ENCODE peak calls at places on chromosomes 12 and 14, in nine cellular contexts. One of them, this sample, is unnamed.
A peak's percentile ranks its signal among the peaks of the same experiment; 100 is the strongest.

GRCh38 chr14:105074601-105075053 is 9.4 kb upstream of the GPR132 start:
- DNase-seq in upper lobe of left lung: no peak
- DNase-seq in CD8-positive, alpha-beta T cell: no peak
- DNase-seq in omental fat pad: no peak
- DNase-seq in uterus: no peak
- DNase-seq in PC-3: no peak
- DNase-seq in fibroblast of the aortic adventitia: no peak
- DNase-seq in foreskin fibroblast: no peak
- DNase-seq in coronary artery: no peak
- DNase-seq in this sample: no peak

GRCh38 chr14:32354716-32355115 is 25.6 kb downstream of the AKAP6 start:
- DNase-seq in uterus: no peak
- DNase-seq in upper lobe of left lung: no peak
- DNase-seq in coronary artery: no peak
- DNase-seq in CD8-positive, alpha-beta T cell: no peak
- DNase-seq in foreskin fibroblast: no peak
- DNase-seq in PC-3: no peak
- DNase-seq in fibroblast of the aortic adventitia: no peak
- DNase-seq in omental fat pad: no peak
- DNase-seq in this sample: no peak

GRCh38 chr14:64605926-64606685 is 56.3 kb downstream of the PPP1R36 start:
- DNase-seq in CD8-positive, alpha-beta T cell: no peak
- DNase-seq in uterus: no peak
- DNase-seq in omental fat pad: no peak
- DNase-seq in coronary artery: no peak
- DNase-seq in PC-3: no peak
- DNase-seq in foreskin fibroblast: peak; percentile 57
- DNase-seq in upper lobe of left lung: no peak
- DNase-seq in fibroblast of the aortic adventitia: no peak
- DNase-seq in this sample: no peak

GRCh38 chr12:132171293-132171967 is 27.2 kb downstream of the NOC4L start:
- DNase-seq in coronary artery: no peak
- DNase-seq in CD8-positive, alpha-beta T cell: no peak
- DNase-seq in omental fat pad: no peak
- DNase-seq in foreskin fibroblast: no peak
- DNase-seq in uterus: no peak
- DNase-seq in PC-3: no peak
- DNase-seq in fibroblast of the aortic adventitia: no peak
- DNase-seq in upper lobe of left lung: no peak
- DNase-seq in this sample: no peak

GRCh38 chr12:62632521-62632920 is 165.9 kb downstream of the MON2 start:
- DNase-seq in fibroblast of the aortic adventitia: peak; percentile 76
- DNase-seq in uterus: peak; percentile 41
- DNase-seq in PC-3: no peak
- DNase-seq in CD8-positive, alpha-beta T cell: no peak
- DNase-seq in upper lobe of left lung: peak; percentile 41
- DNase-seq in coronary artery: no peak
- DNase-seq in omental fat pad: no peak
- DNase-seq in foreskin fibroblast: peak; percentile 60
- DNase-seq in this sample: no peak

GRCh38 chr12:332581-333205 is 56.4 kb downstream of the KDM5A start:
- DNase-seq in upper lobe of left lung: no peak
- DNase-seq in fibroblast of the aortic adventitia: no peak
- DNase-seq in uterus: no peak
- DNase-seq in foreskin fibroblast: no peak
- DNase-seq in omental fat pad: no peak
- DNase-seq in CD8-positive, alpha-beta T cell: no peak
- DNase-seq in PC-3: no peak
- DNase-seq in coronary artery: no peak
- DNase-seq in this sample: no peak

GRCh38 chr14:57171903-57172302 is 96.8 kb downstream of the EXOC5 start:
- DNase-seq in omental fat pad: no peak
- DNase-seq in fibroblast of the aortic adventitia: no peak
- DNase-seq in CD8-positive, alpha-beta T cell: no peak
- DNase-seq in upper lobe of left lung: no peak
- DNase-seq in uterus: no peak
- DNase-seq in foreskin fibroblast: no peak
- DNase-seq in PC-3: no peak
- DNase-seq in coronary artery: no peak
- DNase-seq in this sample: no peak

GRCh38 chr12:110745632-110746284 is 3.1 kb upstream of the PPP1CC start:
- DNase-seq in fibroblast of the aortic adventitia: peak; percentile 16
- DNase-seq in upper lobe of left lung: peak; percentile 7
- DNase-seq in PC-3: no peak
- DNase-seq in omental fat pad: no peak
- DNase-seq in CD8-positive, alpha-beta T cell: no peak
- DNase-seq in coronary artery: no peak
- DNase-seq in foreskin fibroblast: peak; percentile 54
- DNase-seq in uterus: no peak
- DNase-seq in this sample: no peak

GRCh38 chr12:69024907-69025306 is 91.9 kb upstream of the CPM start:
- DNase-seq in omental fat pad: no peak
- DNase-seq in foreskin fibroblast: peak; percentile 60
- DNase-seq in fibroblast of the aortic adventitia: peak; percentile 36
- DNase-seq in coronary artery: no peak
- DNase-seq in PC-3: peak; percentile 69
- DNase-seq in uterus: no peak
- DNase-seq in CD8-positive, alpha-beta T cell: no peak
- DNase-seq in upper lobe of left lung: no peak
- DNase-seq in this sample: no peak

GRCh38 chr12:112190626-112191025 is 65.3 kb downstream of the TRAFD1 start:
- DNase-seq in fibroblast of the aortic adventitia: no peak
- DNase-seq in CD8-positive, alpha-beta T cell: no peak
- DNase-seq in PC-3: peak; percentile 34
- DNase-seq in upper lobe of left lung: peak; percentile 44
- DNase-seq in uterus: no peak
- DNase-seq in foreskin fibroblast: no peak
- DNase-seq in omental fat pad: no peak
- DNase-seq in coronary artery: no peak
- DNase-seq in this sample: no peak

GRCh38 chr12:96401061-96401871 is 1.0 kb upstream of the CDK17 start:
- DNase-seq in fibroblast of the aortic adventitia: peak; percentile 89
- DNase-seq in PC-3: peak; percentile 81
- DNase-seq in CD8-positive, alpha-beta T cell: peak; percentile 60
- DNase-seq in foreskin fibroblast: peak; percentile 83
- DNase-seq in uterus: no peak
- DNase-seq in upper lobe of left lung: no peak
- DNase-seq in coronary artery: no peak
- DNase-seq in omental fat pad: no peak
- DNase-seq in this sample: no peak
- TF ChIP-seq CTCF in fibroblast of the aortic adventitia: peak; percentile 45
- TF ChIP-seq CTCF in PC-3: peak; percentile 73
- TF ChIP-seq CTCF in CD8-positive, alpha-beta T cell: peak; percentile 78
- TF ChIP-seq CTCF in foreskin fibroblast: peak; percentile 47
- TF ChIP-seq CTCF in uterus: peak; percentile 53
- TF ChIP-seq CTCF in upper lobe of left lung: peak; percentile 19
- TF ChIP-seq CTCF in coronary artery: no peak
- TF ChIP-seq CTCF in omental fat pad: no peak
- TF ChIP-seq CTCF in this sample: peak; percentile 24

GRCh38 chr12:103928736-103929050 is 1.5 kb upstream of the HSP90B1 start:
- DNase-seq in upper lobe of left lung: peak; percentile 55
- DNase-seq in foreskin fibroblast: no peak
- DNase-seq in CD8-positive, alpha-beta T cell: peak; percentile 69
- DNase-seq in omental fat pad: no peak
- DNase-seq in fibroblast of the aortic adventitia: no peak
- DNase-seq in uterus: peak; percentile 20
- DNase-seq in PC-3: no peak
- DNase-seq in coronary artery: no peak
- DNase-seq in this sample: no peak

GRCh38 chr12:103929909-103930786 is at the start of gene HSP90B1:
- DNase-seq in fibroblast of the aortic adventitia: peak; percentile 100
- DNase-seq in foreskin fibroblast: peak; percentile 100
- DNase-seq in omental fat pad: peak; percentile 96
- DNase-seq in coronary artery: peak; percentile 100
- DNase-seq in uterus: peak; percentile 100
- DNase-seq in PC-3: peak; percentile 100
- DNase-seq in CD8-positive, alpha-beta T cell: peak; percentile 99
- DNase-seq in upper lobe of left lung: peak; percentile 98
- DNase-seq in this sample: peak; percentile 91

GRCh38 chr12:103930787-103931536 is 752 bp downstream of the HSP90B1 start:
- DNase-seq in uterus: peak; percentile 44
- DNase-seq in foreskin fibroblast: peak; percentile 53
- DNase-seq in CD8-positive, alpha-beta T cell: no peak
- DNase-seq in omental fat pad: no peak
- DNase-seq in fibroblast of the aortic adventitia: peak; percentile 51
- DNase-seq in upper lobe of left lung: peak; percentile 38
- DNase-seq in coronary artery: peak; percentile 76
- DNase-seq in PC-3: peak; percentile 19
- DNase-seq in this sample: no peak

GRCh38 chr12:103933237-103933636 is 3.0 kb downstream of the HSP90B1 start:
- DNase-seq in foreskin fibroblast: no peak
- DNase-seq in coronary artery: no peak
- DNase-seq in uterus: no peak
- DNase-seq in omental fat pad: no peak
- DNase-seq in fibroblast of the aortic adventitia: no peak
- DNase-seq in CD8-positive, alpha-beta T cell: no peak
- DNase-seq in upper lobe of left lung: no peak
- DNase-seq in PC-3: no peak
- DNase-seq in this sample: no peak

DNA sequence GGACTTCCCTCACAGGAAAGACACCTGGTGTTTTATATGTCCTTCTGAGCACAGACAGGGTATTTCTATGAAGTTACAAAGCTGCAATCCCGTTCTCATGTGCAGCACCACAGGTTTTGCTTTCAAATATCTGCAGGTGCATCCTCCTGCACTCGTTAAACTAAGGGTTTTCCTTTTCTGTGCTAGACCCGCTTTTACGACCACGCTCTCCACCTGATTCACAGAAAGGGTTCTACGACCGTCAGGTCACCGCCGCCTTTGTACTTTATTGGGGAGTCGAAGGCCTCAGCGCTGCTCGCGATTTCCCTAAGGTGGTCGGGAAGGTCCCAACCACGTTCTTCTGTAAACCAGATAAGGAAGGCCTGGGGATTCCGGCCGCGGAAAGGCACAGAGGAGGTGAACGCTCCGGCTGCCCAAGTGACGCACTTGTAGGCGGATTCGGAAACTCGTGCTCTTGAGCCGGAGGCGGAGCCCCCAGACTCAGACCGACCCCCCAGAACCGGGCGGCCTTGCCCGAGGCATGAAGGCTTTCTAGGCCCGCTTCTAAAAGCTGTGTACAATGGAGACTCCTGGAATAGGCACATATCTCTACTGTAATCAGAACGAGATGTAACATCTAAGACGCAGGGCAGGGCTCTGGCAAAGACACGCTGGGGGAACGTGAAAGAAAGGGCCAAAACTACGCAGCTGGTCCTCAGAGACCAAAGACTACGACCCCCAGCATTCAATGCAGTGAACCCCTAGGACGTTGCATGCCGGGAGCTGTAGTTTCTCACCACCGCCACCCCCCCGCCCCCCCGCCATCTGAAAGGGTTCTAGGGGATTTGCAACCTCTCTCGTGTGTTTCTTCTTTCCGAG is 930 bp upstream of the HSP90B1 start:
- DNase-seq in foreskin fibroblast: peak; percentile 94
- DNase-seq in CD8-positive, alpha-beta T cell: peak; percentile 89
- DNase-seq in omental fat pad: peak; percentile 51
- DNase-seq in fibroblast of the aortic adventitia: peak; percentile 94
- DNase-seq in upper lobe of left lung: peak; percentile 92
- DNase-seq in uterus: peak; percentile 94
- DNase-seq in coronary artery: peak; percentile 93
- DNase-seq in PC-3: peak; percentile 92
- DNase-seq in this sample: peak; percentile 47
- TF ChIP-seq CTCF in foreskin fibroblast: no peak
- TF ChIP-seq CTCF in CD8-positive, alpha-beta T cell: no peak
- TF ChIP-seq CTCF in omental fat pad: no peak
- TF ChIP-seq CTCF in fibroblast of the aortic adventitia: no peak
- TF ChIP-seq CTCF in upper lobe of left lung: no peak
- TF ChIP-seq CTCF in uterus: no peak
- TF ChIP-seq CTCF in coronary artery: no peak
- TF ChIP-seq CTCF in PC-3: no peak
- TF ChIP-seq CTCF in this sample: no peak

DNA sequence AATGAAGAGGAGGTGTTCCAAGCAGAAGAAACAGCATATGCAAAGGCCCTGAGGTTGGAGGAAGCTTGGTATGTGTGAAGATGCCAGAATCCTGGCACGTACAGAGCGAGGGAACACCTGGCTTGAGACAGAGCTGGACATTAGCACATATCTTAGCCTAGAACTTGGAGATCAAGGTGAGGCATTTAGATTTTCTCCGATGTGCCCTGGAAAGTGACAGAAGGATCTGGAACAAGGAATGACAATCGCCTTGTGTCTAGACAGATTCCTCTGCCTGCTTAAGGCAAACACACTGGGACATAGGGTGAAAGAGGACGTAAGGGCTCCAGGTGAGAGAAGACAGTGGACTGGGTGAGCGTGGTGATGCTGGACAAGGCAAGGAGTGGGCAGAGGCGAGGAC is 32.2 kb upstream of the NOS1 start:
- DNase-seq in upper lobe of left lung: no peak
- DNase-seq in omental fat pad: no peak
- DNase-seq in CD8-positive, alpha-beta T cell: no peak
- DNase-seq in coronary artery: no peak
- DNase-seq in foreskin fibroblast: no peak
- DNase-seq in fibroblast of the aortic adventitia: no peak
- DNase-seq in PC-3: no peak
- DNase-seq in uterus: no peak
- DNase-seq in this sample: no peak
- TF ChIP-seq CTCF in upper lobe of left lung: no peak
- TF ChIP-seq CTCF in omental fat pad: no peak
- TF ChIP-seq CTCF in CD8-positive, alpha-beta T cell: no peak
- TF ChIP-seq CTCF in coronary artery: no peak
- TF ChIP-seq CTCF in foreskin fibroblast: no peak
- TF ChIP-seq CTCF in fibroblast of the aortic adventitia: no peak
- TF ChIP-seq CTCF in PC-3: no peak
- TF ChIP-seq CTCF in uterus: no peak
- TF ChIP-seq CTCF in this sample: no peak

GRCh38 chr14:20490563-20490962 is 14.8 kb upstream of the RNASE10 start:
- DNase-seq in fibroblast of the aortic adventitia: no peak
- DNase-seq in foreskin fibroblast: no peak
- DNase-seq in PC-3: no peak
- DNase-seq in coronary artery: no peak
- DNase-seq in upper lobe of left lung: no peak
- DNase-seq in CD8-positive, alpha-beta T cell: no peak
- DNase-seq in uterus: no peak
- DNase-seq in omental fat pad: no peak
- DNase-seq in this sample: no peak

GRCh38 chr14:20489093-20489994 is 16.0 kb upstream of the RNASE10 start:
- DNase-seq in upper lobe of left lung: no peak
- DNase-seq in omental fat pad: no peak
- DNase-seq in coronary artery: no peak
- DNase-seq in CD8-positive, alpha-beta T cell: peak; percentile 56
- DNase-seq in PC-3: peak; percentile 72
- DNase-seq in foreskin fibroblast: peak; percentile 44
- DNase-seq in uterus: no peak
- DNase-seq in fibroblast of the aortic adventitia: peak; percentile 69
- DNase-seq in this sample: no peak

GRCh38 chr14:20486700-20487401 is 17.6 kb downstream of the PNP start:
- DNase-seq in uterus: no peak
- DNase-seq in CD8-positive, alpha-beta T cell: no peak
- DNase-seq in fibroblast of the aortic adventitia: no peak
- DNase-seq in PC-3: no peak
- DNase-seq in foreskin fibroblast: no peak
- DNase-seq in coronary artery: no peak
- DNase-seq in upper lobe of left lung: no peak
- DNase-seq in omental fat pad: no peak
- DNase-seq in this sample: no peak

GRCh38 chr14:20485900-20486299 is 16.7 kb downstream of the PNP start:
- DNase-seq in PC-3: no peak
- DNase-seq in upper lobe of left lung: no peak
- DNase-seq in coronary artery: no peak
- DNase-seq in fibroblast of the aortic adventitia: no peak
- DNase-seq in omental fat pad: no peak
- DNase-seq in CD8-positive, alpha-beta T cell: no peak
- DNase-seq in uterus: no peak
- DNase-seq in foreskin fibroblast: no peak
- DNase-seq in this sample: no peak

GRCh38 chr14:20487402-20487742 is 18.0 kb upstream of the RNASE10 start:
- DNase-seq in upper lobe of left lung: no peak
- DNase-seq in fibroblast of the aortic adventitia: no peak
- DNase-seq in foreskin fibroblast: no peak
- DNase-seq in coronary artery: no peak
- DNase-seq in CD8-positive, alpha-beta T cell: no peak
- DNase-seq in PC-3: no peak
- DNase-seq in uterus: no peak
- DNase-seq in omental fat pad: no peak
- DNase-seq in this sample: no peak
- TF ChIP-seq CTCF in upper lobe of left lung: no peak
- TF ChIP-seq CTCF in fibroblast of the aortic adventitia: no peak
- TF ChIP-seq CTCF in foreskin fibroblast: no peak
- TF ChIP-seq CTCF in coronary artery: no peak
- TF ChIP-seq CTCF in CD8-positive, alpha-beta T cell: no peak
- TF ChIP-seq CTCF in PC-3: peak; percentile 60
- TF ChIP-seq CTCF in uterus: no peak
- TF ChIP-seq CTCF in omental fat pad: no peak
- TF ChIP-seq CTCF in this sample: no peak